ENCODE peak calls at places on chromosomes 1 and 21, in nine cellular contexts. H is psoas muscle, Z is PC-9, O is GM23248, Q is heart right ventricle, B is IMR-90, A is uterus, G is fibroblast of lung, C is GM12878. N is an unnamed sample.

GRCh38 chr1:38029725-38030511 is 16.7 kb downstream of the POU3F1 start:
- DNase-seq in O (peak; percentile 82), Q (peak; percentile 39), G (peak; percentile 57), B (peak; percentile 62), C (peak; percentile 75), Z (peak; percentile 46), H (peak; percentile 37), A (peak; percentile 59), N (no peak)

GRCh38 chr1:248375446-248375845 is at the start of gene OR2T6:
- DNase-seq in Q (no peak), Z (no peak), C (no peak), A (no peak), H (no peak), G (no peak), O (no peak), B (no peak), N (no peak)

GRCh38 chr1:19065526-19066247 is 109.2 kb upstream of the IFFO2 start:
- DNase-seq in H (no peak), O (no peak), C (no peak), G (no peak), Q (no peak), B (no peak), A (no peak), Z (no peak), N (no peak)

GRCh38 chr21:34775793-34776192 is 107.0 kb downstream of the CLIC6 start:
- DNase-seq in B (no peak), H (no peak), G (no peak), Q (no peak), Z (peak; percentile 27), O (no peak), C (no peak), A (no peak), N (no peak)

GRCh38 chr1:23400324-23401110 is 24.0 kb downstream of the TCEA3 start:
- DNase-seq in H (peak; percentile 47), G (peak; percentile 67), O (peak; percentile 62), B (peak; percentile 45), Q (no peak), Z (no peak), A (peak; percentile 55), C (no peak), N (peak; percentile 66)

GRCh38 chr1:48469616-48470500 is 2.1 kb downstream of the SPATA6 start:
- DNase-seq in B (peak; percentile 74), G (peak; percentile 88), H (peak; percentile 50), C (no peak), O (peak; percentile 82), Q (peak; percentile 49), Z (no peak), A (peak; percentile 47), N (peak; percentile 75)

GRCh38 chr1:3695326-3696217 is 43.3 kb downstream of the TP73 start:
- DNase-seq in B (peak; percentile 4), A (no peak), Q (peak; percentile 35), O (peak; percentile 69), Z (peak; percentile 43), C (no peak), G (peak; percentile 8), H (no peak), N (no peak)

GRCh38 chr1:192477630-192478029 is 97.9 kb upstream of the RGS1 start:
- DNase-seq in C (peak; percentile 17), O (peak; percentile 70), A (no peak), Q (no peak), H (no peak), G (peak; percentile 79), Z (no peak), B (peak; percentile 63), N (no peak)

GRCh38 chr1:158819461-158820443 is 11.4 kb upstream of the MNDA start:
- DNase-seq in B (no peak), Z (no peak), H (no peak), A (no peak), O (no peak), Q (no peak), G (peak; percentile 1), C (peak; percentile 35), N (no peak)

GRCh38 chr1:84506729-84507453 is 510 bp upstream of the GNG5 start:
- DNase-seq in O (no peak), A (no peak), C (no peak), Z (no peak), B (no peak), G (no peak), H (no peak), Q (no peak), N (no peak)

GRCh38 chr1:228141082-228141870 is 1.2 kb downstream of the GUK1 start:
- DNase-seq in O (peak; percentile 75), G (no peak), A (peak; percentile 51), B (peak; percentile 33), Q (peak; percentile 81), C (no peak), H (peak; percentile 74), Z (peak; percentile 53), N (no peak)

GRCh38 chr1:114660250-114660649 is 9.6 kb downstream of the DENND2C start:
- DNase-seq in B (no peak), Z (no peak), H (no peak), C (no peak), Q (no peak), G (no peak), A (no peak), O (no peak), N (no peak)

GRCh38 chr1:155570593-155570990 is 8.0 kb upstream of the ASH1L start:
- DNase-seq in B (no peak), H (no peak), Z (no peak), O (no peak), A (no peak), Q (no peak), G (no peak), C (no peak), N (no peak)

GRCh38 chr1:150809651-150810050 is 1.6 kb upstream of the CTSK start:
- DNase-seq in Z (no peak), G (peak; percentile 72), Q (no peak), H (peak; percentile 15), C (no peak), A (peak; percentile 39), O (peak; percentile 82), B (peak; percentile 83), N (peak; percentile 64)

GRCh38 chr1:26158271-26159112 is at the start of gene FAM110D:
- DNase-seq in Z (no peak), Q (peak; percentile 54), C (no peak), H (no peak), B (no peak), G (no peak), O (no peak), A (peak; percentile 56), N (no peak)

GRCh38 chr1:26159113-26160039 is 497 bp downstream of the FAM110D start:
- DNase-seq in O (no peak), C (no peak), B (no peak), Q (peak; percentile 65), G (no peak), Z (no peak), H (no peak), A (no peak), N (peak; percentile 31)

GRCh38 chr1:26161408-26162219 is 2.7 kb downstream of the FAM110D start:
- DNase-seq in A (no peak), Q (peak; percentile 60), Z (peak; percentile 70), C (no peak), B (peak; percentile 31), O (peak; percentile 75), G (peak; percentile 30), H (peak; percentile 69), N (peak; percentile 77)

GRCh38 chr1:26162220-26162703 is 3.4 kb downstream of the FAM110D start:
- DNase-seq in Z (no peak), G (no peak), B (no peak), A (no peak), C (no peak), H (no peak), O (no peak), Q (no peak), N (no peak)

GRCh38 chr1:26160527-26161407 is 1.9 kb downstream of the FAM110D start:
- DNase-seq in G (no peak), Q (peak; percentile 30), H (no peak), A (no peak), C (no peak), O (no peak), B (no peak), Z (no peak), N (no peak)
- H3K4me3 ChIP-seq in G (peak overlapping the region; percentile 45), Q (peak overlapping the region; percentile 63), H (peak overlapping the region; percentile 81), A (peak overlapping the region; percentile 40), C (no peak overlapping the region), O (peak overlapping the region; percentile 70), B (peak overlapping the region; percentile 41), Z (no peak overlapping the region), N (peak overlapping the region; percentile 52)

DNA sequence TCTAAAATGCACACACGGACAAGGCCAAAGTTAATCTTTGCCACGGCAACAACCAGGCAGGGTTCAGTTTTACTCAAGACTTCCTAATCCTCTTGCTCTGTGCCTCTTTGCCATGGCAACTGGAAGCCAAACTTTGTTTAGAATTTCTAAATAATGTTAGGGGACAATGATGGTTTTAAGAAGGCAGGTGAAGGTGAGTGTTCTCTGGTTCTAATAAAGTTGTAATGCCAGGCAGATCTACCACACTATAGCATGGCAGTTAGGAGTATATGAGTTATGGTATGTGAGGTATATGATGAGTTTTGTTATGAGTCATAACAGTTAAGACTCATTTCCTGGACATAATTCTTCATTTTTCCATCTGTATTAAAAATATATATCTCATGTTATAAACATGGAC is 2.7 kb downstream of the PTPRC start:
- DNase-seq in Z (no peak), O (peak; percentile 13), G (no peak), Q (no peak), C (no peak), H (no peak), A (no peak), B (peak; percentile 43), N (no peak)
- H3K4me1 ChIP-seq in Z (peaks cover 5% of the 10 kb centered on the region), O (peaks cover 8% of the 10 kb centered on the region), G (peaks cover 3% of the 10 kb centered on the region), Q (no peaks in the 10 kb centered on the region), C (peaks cover 12% of the 10 kb centered on the region), H (no peaks in the 10 kb centered on the region), A (no peaks in the 10 kb centered on the region), B (no peaks in the 10 kb centered on the region), N (no peaks in the 10 kb centered on the region)

GRCh38 chr1:1359316-1359667 is 937 bp upstream of the MXRA8 start:
- DNase-seq in Z (no peak), Q (peak; percentile 21), O (peak; percentile 87), C (no peak), B (peak; percentile 83), A (no peak), G (peak; percentile 87), H (peak; percentile 38), N (no peak)
- H3K4me3 ChIP-seq in Z (no peak overlapping the region), Q (peak overlapping the region; percentile 66), O (peak overlapping the region; percentile 94), C (no peak overlapping the region), B (no peak overlapping the region), A (peak overlapping the region; percentile 68), G (peak overlapping the region; percentile 98), H (peak overlapping the region; percentile 57), N (no peak overlapping the region)

GRCh38 chr1:91760487-91760886 is 125.5 kb downstream of the TGFBR3 start:
- DNase-seq in O (no peak), B (no peak), Z (no peak), Q (no peak), C (no peak), A (no peak), G (no peak), H (no peak), N (no peak)

GRCh38 chr1:91757760-91758545 is 128.0 kb downstream of the TGFBR3 start:
- DNase-seq in B (peak; percentile 69), G (peak; percentile 43), Q (no peak), Z (no peak), O (peak; percentile 91), C (no peak), H (no peak), A (peak; percentile 62), N (no peak)

GRCh38 chr1:91755888-91756287 is 130.1 kb downstream of the TGFBR3 start:
- DNase-seq in C (no peak), B (no peak), A (no peak), Q (no peak), O (no peak), G (no peak), H (no peak), Z (no peak), N (no peak)

GRCh38 chr1:91761303-91761721 is 124.6 kb downstream of the TGFBR3 start:
- DNase-seq in A (no peak), G (no peak), Z (no peak), O (peak; percentile 16), B (no peak), C (no peak), H (peak; percentile 57), Q (no peak), N (no peak)

GRCh38 chr1:91759076-91759475 is 126.9 kb downstream of the TGFBR3 start:
- DNase-seq in H (no peak), O (no peak), G (no peak), A (no peak), Z (no peak), Q (no peak), B (no peak), C (no peak), N (no peak)
- H3K4me1 ChIP-seq in H (peaks cover 27% of the 10 kb centered on the region), O (peaks cover 34% of the 10 kb centered on the region), G (peaks cover 16% of the 10 kb centered on the region), A (peaks cover 48% of the 10 kb centered on the region), Z (peaks cover 14% of the 10 kb centered on the region), Q (peaks cover 53% of the 10 kb centered on the region), B (peaks cover 12% of the 10 kb centered on the region), C (peaks cover 3% of the 10 kb centered on the region), N (no peaks in the 10 kb centered on the region)

N was measured in tibial artery.